ENCODE peak calls at places on chromosomes 7 and 10, in seven cellular contexts. A is A673, T is lung, F is uterus, D is cardiac muscle cell, L is AG04450, J is SK-N-SH. Q is an unnamed sample.

GRCh38 chr7:1412322-1413261 is 46.7 kb downstream of the MICALL2 start:
- DNase-seq in F (peak; percentile 31), A (peak; percentile 90), J (peak; percentile 100), T (peak; percentile 81), L (peak; percentile 36), D (peak; percentile 96), Q (no peak)

GRCh38 chr7:81173766-81174281 is 255.0 kb upstream of the SEMA3C start:
- DNase-seq in F (no peak), J (no peak), T (peak; percentile 29), L (peak; percentile 53), A (no peak), D (no peak), Q (no peak)

GRCh38 chr10:127912607-127913367 is 5.9 kb downstream of the PTPRE start:
- DNase-seq in J (peak; percentile 4), A (no peak), T (no peak), D (no peak), L (no peak), F (no peak), Q (no peak)

GRCh38 chr7:79176859-79177477 is 276.5 kb downstream of the MAGI2 start:
- DNase-seq in T (no peak), J (peak; percentile 23), D (peak; percentile 55), F (no peak), L (peak; percentile 26), A (peak; percentile 71), Q (no peak)

GRCh38 chr7:151397026-151397425 is 12.8 kb downstream of the WDR86 start:
- DNase-seq in D (no peak), A (no peak), T (no peak), J (no peak), F (no peak), L (no peak), Q (no peak)

GRCh38 chr7:5322621-5323410 is 40.1 kb downstream of the SLC29A4 start:
- DNase-seq in T (no peak), L (no peak), F (no peak), J (peak; percentile 27), D (no peak), A (no peak), Q (no peak)

GRCh38 chr10:129953541-129954031 is 10.5 kb downstream of the EBF3 start:
- DNase-seq in L (no peak), T (no peak), J (no peak), F (no peak), D (no peak), A (no peak), Q (no peak)

GRCh38 chr7:43658718-43659548 is 70.4 kb downstream of the COA1 start:
- DNase-seq in D (no peak), A (no peak), F (no peak), T (no peak), L (no peak), J (no peak), Q (no peak)

GRCh38 chr10:98364432-98365102 is 50.4 kb downstream of the PYROXD2 start:
- DNase-seq in A (no peak), D (no peak), J (no peak), L (no peak), F (no peak), T (no peak), Q (no peak)

GRCh38 chr10:32163076-32163773 is 107.0 kb upstream of the KIF5B start:
- DNase-seq in L (no peak), F (no peak), J (no peak), T (no peak), A (no peak), D (no peak), Q (no peak)

GRCh38 chr7:150756858-150757257 is 19.6 kb downstream of the GIMAP5 start:
- DNase-seq in T (no peak), F (no peak), D (peak; percentile 49), J (no peak), L (no peak), A (peak; percentile 56), Q (no peak)

GRCh38 chr10:126240483-126240882 is 147.8 kb downstream of the ADAM12 start:
- DNase-seq in D (no peak), J (no peak), F (no peak), L (no peak), A (no peak), T (no peak), Q (peak; percentile 54)

GRCh38 chr10:32985781-32986350 is 27.8 kb upstream of the ITGB1 start:
- DNase-seq in D (no peak), T (no peak), F (no peak), J (no peak), L (no peak), A (no peak), Q (no peak)

GRCh38 chr10:25017247-25017590 is 807 bp downstream of the THNSL1 start:
- DNase-seq in D (peak; percentile 23), T (no peak), J (peak; percentile 29), A (no peak), F (no peak), L (no peak), Q (no peak)
- H3K27ac ChIP-seq in D (peak overlapping the region; percentile 91), T (peak overlapping the region; percentile 76), J (peak overlapping the region; percentile 89), A (peak overlapping the region; percentile 82), F (peak overlapping the region; percentile 94), L (peak overlapping the region; percentile 11), Q (peak overlapping the region; percentile 90)

DNA sequence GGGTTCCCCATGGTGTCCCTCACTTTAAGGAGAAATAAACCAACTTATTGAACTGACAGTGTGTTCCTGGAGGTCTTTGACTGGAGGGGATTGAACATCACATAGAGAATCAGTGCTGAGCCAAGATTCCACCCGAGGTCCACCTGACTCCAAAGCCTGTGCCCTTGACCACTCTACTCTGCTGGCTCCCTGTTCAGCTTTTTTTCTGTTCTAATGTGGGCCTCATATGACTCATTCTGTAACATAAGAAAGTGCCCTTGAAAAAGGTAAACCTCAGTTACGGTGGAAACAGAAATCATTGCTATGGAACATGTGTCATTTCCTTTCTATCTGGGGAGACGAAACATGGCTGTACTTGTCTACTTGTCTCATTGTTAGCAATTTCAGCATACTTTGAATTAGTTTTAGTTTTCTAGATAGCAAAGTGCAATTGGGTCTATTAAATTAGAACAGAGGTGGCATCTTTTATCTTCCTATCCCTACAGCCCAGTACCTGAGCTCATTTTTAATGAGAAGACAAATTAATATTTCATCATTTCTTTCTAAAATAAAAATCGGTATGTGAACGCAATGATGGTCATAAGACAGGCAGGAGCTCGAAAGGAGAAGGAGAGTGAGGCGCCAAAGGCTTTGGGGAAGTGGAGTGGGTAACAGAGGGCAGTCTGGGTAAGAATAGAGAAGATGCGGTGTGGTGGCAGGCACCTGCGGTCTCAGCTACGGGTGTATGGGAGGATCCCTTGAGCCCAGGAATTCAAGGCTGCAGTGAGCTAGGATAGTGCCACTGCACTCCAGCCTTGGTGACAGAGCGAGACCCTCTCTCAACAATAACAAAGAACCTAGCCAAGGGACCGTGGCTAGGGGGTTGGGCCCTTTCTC is 1.5 kb downstream of the GSDME start:
- DNase-seq in A (no peak), J (no peak), D (no peak), T (no peak), L (peak; percentile 21), F (no peak), Q (no peak)
- H3K27ac ChIP-seq in A (no peak overlapping the region), J (peak overlapping the region; percentile 83), D (no peak overlapping the region), T (no peak overlapping the region), L (peak overlapping the region; percentile 90), F (peak overlapping the region; percentile 91), Q (peak overlapping the region; percentile 74)

DNA sequence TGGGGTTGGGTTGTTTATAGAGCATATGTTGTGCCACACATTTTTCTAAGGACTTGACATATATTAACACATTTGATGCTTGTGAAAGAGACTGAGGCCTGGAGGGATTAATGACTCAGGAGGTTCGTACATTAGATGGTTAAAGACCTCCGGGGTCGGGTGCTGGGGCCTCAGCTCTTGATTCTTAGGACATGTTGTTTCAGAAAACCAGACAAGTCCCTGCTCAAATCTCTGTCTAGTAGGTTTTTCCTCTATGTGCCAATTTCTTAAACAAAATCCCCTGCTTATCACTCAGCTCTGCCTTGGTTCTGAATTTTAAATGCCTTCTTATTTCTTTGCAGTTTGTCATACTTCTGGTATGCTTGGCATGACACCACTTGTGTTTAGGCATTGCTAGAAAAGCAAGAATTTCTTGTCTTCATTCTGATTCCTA is 5.8 kb downstream of the UPP1 start:
- DNase-seq in F (no peak), J (no peak), L (no peak), D (no peak), T (no peak), A (no peak), Q (no peak)
- H3K27ac ChIP-seq in F (no peak overlapping the region), J (peak overlapping the region; percentile 46), L (no peak overlapping the region), D (no peak overlapping the region), T (no peak overlapping the region), A (no peak overlapping the region), Q (no peak overlapping the region)

GRCh38 chr10:95487994-95488393 is 73.2 kb downstream of the SORBS1 start:
- DNase-seq in L (no peak), T (no peak), J (no peak), A (no peak), F (no peak), D (no peak), Q (no peak)

GRCh38 chr10:95496246-95496911 is 64.8 kb downstream of the SORBS1 start:
- DNase-seq in D (no peak), L (no peak), T (no peak), A (no peak), F (no peak), J (no peak), Q (no peak)

GRCh38 chr10:95499482-95499989 is 61.6 kb downstream of the SORBS1 start:
- DNase-seq in T (no peak), D (no peak), L (no peak), A (no peak), F (no peak), J (no peak), Q (no peak)

GRCh38 chr10:95496951-95497350 is 64.2 kb downstream of the SORBS1 start:
- DNase-seq in A (no peak), F (no peak), D (no peak), L (no peak), J (no peak), T (no peak), Q (no peak)

DNA sequence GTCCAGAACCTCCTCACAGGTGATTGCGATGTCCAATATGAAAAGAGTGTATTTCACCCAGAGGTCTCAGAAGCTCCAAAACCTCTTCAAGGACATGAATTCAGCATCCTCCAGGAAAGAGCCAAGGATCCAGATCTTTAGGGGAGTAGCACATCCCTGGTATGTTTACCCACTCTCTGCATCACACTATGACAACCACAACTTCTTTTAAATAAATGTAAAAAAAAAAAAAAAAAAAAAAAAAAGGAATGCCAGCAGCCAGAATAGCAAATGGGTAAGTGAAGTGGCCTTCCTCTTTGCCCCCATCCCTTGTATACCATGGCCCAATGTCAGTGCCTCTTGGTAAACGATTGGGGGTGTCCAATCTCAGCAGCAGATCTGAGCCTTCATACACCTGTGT is 67.3 kb downstream of the SORBS1 start:
- DNase-seq in D (no peak), L (no peak), J (no peak), T (no peak), F (no peak), A (no peak), Q (no peak)
- H3K27ac ChIP-seq in D (peak overlapping the region; percentile 22), L (no peak overlapping the region), J (no peak overlapping the region), T (peak overlapping the region; percentile 58), F (peak overlapping the region; percentile 82), A (no peak overlapping the region), Q (no peak overlapping the region)

GRCh38 chr7:18320422-18320821 is 175.1 kb upstream of the HDAC9 start:
- DNase-seq in L (no peak), J (no peak), T (no peak), D (no peak), F (no peak), A (no peak), Q (no peak)
- H3K27ac ChIP-seq in L (no peak overlapping the region), J (no peak overlapping the region), T (no peak overlapping the region), D (no peak overlapping the region), F (peak overlapping the region; percentile 60), A (no peak overlapping the region), Q (no peak overlapping the region)

DNA sequence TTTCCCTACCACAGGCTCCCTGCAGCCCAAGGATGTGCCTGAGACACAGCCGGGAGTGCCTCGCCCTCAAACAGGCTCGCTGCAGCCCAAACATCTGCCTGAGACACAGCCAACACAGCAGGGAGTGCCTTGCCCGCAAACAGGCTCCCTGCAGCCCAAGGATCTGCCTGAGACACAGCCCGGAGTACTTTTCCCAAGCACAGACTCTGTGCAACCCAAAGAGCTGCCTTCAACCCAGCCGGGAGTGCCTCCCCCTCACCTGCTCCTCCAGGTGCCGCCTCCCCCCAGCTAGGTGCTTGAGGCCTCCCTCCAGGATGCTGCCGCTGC is 42.9 kb downstream of the ANTXRL start:
- DNase-seq in D (no peak), F (no peak), J (no peak), A (no peak), T (no peak), L (no peak), Q (no peak)
- H3K27ac ChIP-seq in D (no peak overlapping the region), F (no peak overlapping the region), J (no peak overlapping the region), A (no peak overlapping the region), T (no peak overlapping the region), L (no peak overlapping the region), Q (peak overlapping the region; percentile 99)